ENCODE peak calls at places on chromosomes 11 and 22, in seven cellular contexts. One of them, this sample, is unnamed.

GRCh38 chr11:128632151-128632791 is 44.9 kb upstream of the ETS1 start:
- DNase-seq in stromal cell of bone marrow: peak
- DNase-seq in stimulated activated naive CD4-positive, alpha-beta T cell treated with Interleukin-2 at 50 U/mL for 16 hours: peak
- DNase-seq in GM13976: peak
- DNase-seq in SHP77: peak
- DNase-seq in WTC11: peak
- DNase-seq in fibroblast of mammary gland: peak
- DNase-seq in this sample: no peak

GRCh38 chr11:45105233-45105992 is 41.0 kb upstream of the PRDM11 start:
- DNase-seq in stromal cell of bone marrow: peak
- DNase-seq in stimulated activated naive CD4-positive, alpha-beta T cell treated with Interleukin-2 at 50 U/mL for 16 hours: peak
- DNase-seq in GM13976: peak
- DNase-seq in SHP77: peak
- DNase-seq in WTC11: peak
- DNase-seq in fibroblast of mammary gland: peak
- DNase-seq in this sample: peak

GRCh38 chr11:77113382-77114088 is 10.9 kb downstream of the OMP start:
- DNase-seq in stromal cell of bone marrow: peak
- DNase-seq in stimulated activated naive CD4-positive, alpha-beta T cell treated with Interleukin-2 at 50 U/mL for 16 hours: no peak
- DNase-seq in GM13976: peak
- DNase-seq in SHP77: no peak
- DNase-seq in WTC11: peak
- DNase-seq in fibroblast of mammary gland: peak
- DNase-seq in this sample: peak

GRCh38 chr11:35111171-35112055 is 27.6 kb upstream of the CD44 start:
- DNase-seq in stromal cell of bone marrow: peak
- DNase-seq in stimulated activated naive CD4-positive, alpha-beta T cell treated with Interleukin-2 at 50 U/mL for 16 hours: no peak
- DNase-seq in GM13976: no peak
- DNase-seq in SHP77: no peak
- DNase-seq in WTC11: no peak
- DNase-seq in fibroblast of mammary gland: peak
- DNase-seq in this sample: no peak

GRCh38 chr22:40857309-40857851 is 432 bp downstream of the XPNPEP3 start:
- DNase-seq in stromal cell of bone marrow: no peak
- DNase-seq in stimulated activated naive CD4-positive, alpha-beta T cell treated with Interleukin-2 at 50 U/mL for 16 hours: no peak
- DNase-seq in GM13976: no peak
- DNase-seq in SHP77: no peak
- DNase-seq in WTC11: no peak
- DNase-seq in fibroblast of mammary gland: no peak
- DNase-seq in this sample: no peak

GRCh38 chr22:21702094-21702493 is 33.5 kb downstream of the YPEL1 start:
- DNase-seq in stromal cell of bone marrow: no peak
- DNase-seq in stimulated activated naive CD4-positive, alpha-beta T cell treated with Interleukin-2 at 50 U/mL for 16 hours: no peak
- DNase-seq in GM13976: no peak
- DNase-seq in SHP77: no peak
- DNase-seq in WTC11: no peak
- DNase-seq in fibroblast of mammary gland: no peak
- DNase-seq in this sample: no peak

GRCh38 chr11:47924184-47924671 is 56.1 kb upstream of the PTPRJ start:
- DNase-seq in stromal cell of bone marrow: peak
- DNase-seq in stimulated activated naive CD4-positive, alpha-beta T cell treated with Interleukin-2 at 50 U/mL for 16 hours: no peak
- DNase-seq in GM13976: no peak
- DNase-seq in SHP77: no peak
- DNase-seq in WTC11: no peak
- DNase-seq in fibroblast of mammary gland: peak
- DNase-seq in this sample: no peak

GRCh38 chr22:27719535-27720227 is 81.9 kb downstream of the MN1 start:
- DNase-seq in stromal cell of bone marrow: no peak
- DNase-seq in stimulated activated naive CD4-positive, alpha-beta T cell treated with Interleukin-2 at 50 U/mL for 16 hours: no peak
- DNase-seq in GM13976: no peak
- DNase-seq in SHP77: no peak
- DNase-seq in WTC11: no peak
- DNase-seq in fibroblast of mammary gland: peak
- DNase-seq in this sample: no peak

GRCh38 chr11:64225608-64226506 is at the start of the genes NUDT22 and TRPT1:
- DNase-seq in stromal cell of bone marrow: peak
- DNase-seq in stimulated activated naive CD4-positive, alpha-beta T cell treated with Interleukin-2 at 50 U/mL for 16 hours: peak
- DNase-seq in GM13976: peak
- DNase-seq in SHP77: peak
- DNase-seq in WTC11: peak
- DNase-seq in fibroblast of mammary gland: peak
- DNase-seq in this sample: peak

GRCh38 chr11:12125609-12126149 is 15.3 kb downstream of the MICAL2 start:
- DNase-seq in stromal cell of bone marrow: no peak
- DNase-seq in stimulated activated naive CD4-positive, alpha-beta T cell treated with Interleukin-2 at 50 U/mL for 16 hours: no peak
- DNase-seq in GM13976: no peak
- DNase-seq in SHP77: no peak
- DNase-seq in WTC11: no peak
- DNase-seq in fibroblast of mammary gland: peak
- DNase-seq in this sample: no peak

GRCh38 chr22:17891427-17892167 is 117.3 kb upstream of the BID start:
- DNase-seq in stromal cell of bone marrow: no peak
- DNase-seq in stimulated activated naive CD4-positive, alpha-beta T cell treated with Interleukin-2 at 50 U/mL for 16 hours: no peak
- DNase-seq in GM13976: no peak
- DNase-seq in SHP77: peak
- DNase-seq in WTC11: peak
- DNase-seq in fibroblast of mammary gland: no peak
- DNase-seq in this sample: peak

GRCh38 chr22:36201630-36202312 is at the start of gene APOL4:
- DNase-seq in stromal cell of bone marrow: no peak
- DNase-seq in stimulated activated naive CD4-positive, alpha-beta T cell treated with Interleukin-2 at 50 U/mL for 16 hours: no peak
- DNase-seq in GM13976: no peak
- DNase-seq in SHP77: peak
- DNase-seq in WTC11: no peak
- DNase-seq in fibroblast of mammary gland: peak
- DNase-seq in this sample: no peak

GRCh38 chr11:44852159-44852707 is 98.5 kb downstream of the TP53I11 start:
- DNase-seq in stromal cell of bone marrow: no peak
- DNase-seq in stimulated activated naive CD4-positive, alpha-beta T cell treated with Interleukin-2 at 50 U/mL for 16 hours: no peak
- DNase-seq in GM13976: no peak
- DNase-seq in SHP77: no peak
- DNase-seq in WTC11: no peak
- DNase-seq in fibroblast of mammary gland: peak
- DNase-seq in this sample: no peak

GRCh38 chr11:114171257-114172054 is 111.9 kb downstream of the ZBTB16 start:
- DNase-seq in stromal cell of bone marrow: no peak
- DNase-seq in stimulated activated naive CD4-positive, alpha-beta T cell treated with Interleukin-2 at 50 U/mL for 16 hours: no peak
- DNase-seq in GM13976: no peak
- DNase-seq in SHP77: no peak
- DNase-seq in WTC11: no peak
- DNase-seq in fibroblast of mammary gland: peak
- DNase-seq in this sample: no peak

GRCh38 chr11:14703731-14704130 is 60.1 kb downstream of the PDE3B start:
- DNase-seq in stromal cell of bone marrow: no peak
- DNase-seq in stimulated activated naive CD4-positive, alpha-beta T cell treated with Interleukin-2 at 50 U/mL for 16 hours: no peak
- DNase-seq in GM13976: no peak
- DNase-seq in SHP77: no peak
- DNase-seq in WTC11: no peak
- DNase-seq in fibroblast of mammary gland: no peak
- DNase-seq in this sample: no peak

GRCh38 chr11:66068154-66068821 is 1.8 kb upstream of the PACS1 start:
- DNase-seq in stromal cell of bone marrow: peak
- DNase-seq in stimulated activated naive CD4-positive, alpha-beta T cell treated with Interleukin-2 at 50 U/mL for 16 hours: peak
- DNase-seq in GM13976: peak
- DNase-seq in SHP77: peak
- DNase-seq in WTC11: peak
- DNase-seq in fibroblast of mammary gland: peak
- DNase-seq in this sample: peak

GRCh38 chr11:117145393-117145761 is 1.3 kb downstream of the PAFAH1B2 start:
- DNase-seq in stromal cell of bone marrow: peak
- DNase-seq in stimulated activated naive CD4-positive, alpha-beta T cell treated with Interleukin-2 at 50 U/mL for 16 hours: no peak
- DNase-seq in GM13976: peak
- DNase-seq in SHP77: peak
- DNase-seq in WTC11: no peak
- DNase-seq in fibroblast of mammary gland: peak
- DNase-seq in this sample: no peak

GRCh38 chr22:41862530-41863266 is 29.8 kb downstream of the SREBF2 start:
- DNase-seq in stromal cell of bone marrow: no peak
- DNase-seq in stimulated activated naive CD4-positive, alpha-beta T cell treated with Interleukin-2 at 50 U/mL for 16 hours: peak
- DNase-seq in GM13976: peak
- DNase-seq in SHP77: no peak
- DNase-seq in WTC11: no peak
- DNase-seq in fibroblast of mammary gland: peak
- DNase-seq in this sample: no peak

GRCh38 chr11:72975778-72976520 is 161.7 kb downstream of the ATG16L2 start:
- DNase-seq in stromal cell of bone marrow: peak
- DNase-seq in stimulated activated naive CD4-positive, alpha-beta T cell treated with Interleukin-2 at 50 U/mL for 16 hours: no peak
- DNase-seq in GM13976: no peak
- DNase-seq in SHP77: no peak
- DNase-seq in WTC11: no peak
- DNase-seq in fibroblast of mammary gland: peak
- DNase-seq in this sample: no peak

GRCh38 chr11:116471608-116472007 is 301.2 kb downstream of the BUD13 start:
- DNase-seq in stromal cell of bone marrow: no peak
- DNase-seq in stimulated activated naive CD4-positive, alpha-beta T cell treated with Interleukin-2 at 50 U/mL for 16 hours: no peak
- DNase-seq in GM13976: no peak
- DNase-seq in SHP77: no peak
- DNase-seq in WTC11: no peak
- DNase-seq in fibroblast of mammary gland: peak
- DNase-seq in this sample: no peak

GRCh38 chr11:64181506-64182411 is 4.2 kb upstream of the STIP1 start:
- DNase-seq in stromal cell of bone marrow: peak
- DNase-seq in stimulated activated naive CD4-positive, alpha-beta T cell treated with Interleukin-2 at 50 U/mL for 16 hours: no peak
- DNase-seq in GM13976: peak
- DNase-seq in SHP77: peak
- DNase-seq in WTC11: peak
- DNase-seq in fibroblast of mammary gland: peak
- DNase-seq in this sample: no peak

GRCh38 chr22:22907551-22908494 is 20.2 kb downstream of the IGLL5 start:
- DNase-seq in stromal cell of bone marrow: no peak
- DNase-seq in stimulated activated naive CD4-positive, alpha-beta T cell treated with Interleukin-2 at 50 U/mL for 16 hours: no peak
- DNase-seq in GM13976: no peak
- DNase-seq in SHP77: no peak
- DNase-seq in WTC11: no peak
- DNase-seq in fibroblast of mammary gland: no peak
- DNase-seq in this sample: no peak

GRCh38 chr11:13955971-13956421 is 6.5 kb upstream of the SPON1 start:
- DNase-seq in stromal cell of bone marrow: peak
- DNase-seq in stimulated activated naive CD4-positive, alpha-beta T cell treated with Interleukin-2 at 50 U/mL for 16 hours: peak
- DNase-seq in GM13976: peak
- DNase-seq in SHP77: no peak
- DNase-seq in WTC11: peak
- DNase-seq in fibroblast of mammary gland: peak
- DNase-seq in this sample: no peak

GRCh38 chr11:61026121-61027031 is 54.9 kb downstream of the CD6 start:
- DNase-seq in stromal cell of bone marrow: no peak
- DNase-seq in stimulated activated naive CD4-positive, alpha-beta T cell treated with Interleukin-2 at 50 U/mL for 16 hours: peak
- DNase-seq in GM13976: no peak
- DNase-seq in SHP77: no peak
- DNase-seq in WTC11: no peak
- DNase-seq in fibroblast of mammary gland: no peak
- DNase-seq in this sample: no peak

GRCh38 chr11:17392872-17393271 is 4.4 kb upstream of the KCNJ11 start:
- DNase-seq in stromal cell of bone marrow: no peak
- DNase-seq in stimulated activated naive CD4-positive, alpha-beta T cell treated with Interleukin-2 at 50 U/mL for 16 hours: no peak
- DNase-seq in GM13976: no peak
- DNase-seq in SHP77: no peak
- DNase-seq in WTC11: no peak
- DNase-seq in fibroblast of mammary gland: no peak
- DNase-seq in this sample: no peak

GRCh38 chr22:23829845-23830372 is 8.9 kb downstream of the DERL3 start:
- DNase-seq in stromal cell of bone marrow: peak
- DNase-seq in stimulated activated naive CD4-positive, alpha-beta T cell treated with Interleukin-2 at 50 U/mL for 16 hours: no peak
- DNase-seq in GM13976: no peak
- DNase-seq in SHP77: no peak
- DNase-seq in WTC11: no peak
- DNase-seq in fibroblast of mammary gland: peak
- DNase-seq in this sample: no peak

GRCh38 chr22:23149743-23150238 is 4.5 kb downstream of the RAB36 start:
- DNase-seq in stromal cell of bone marrow: no peak
- DNase-seq in stimulated activated naive CD4-positive, alpha-beta T cell treated with Interleukin-2 at 50 U/mL for 16 hours: no peak
- DNase-seq in GM13976: no peak
- DNase-seq in SHP77: no peak
- DNase-seq in WTC11: peak
- DNase-seq in fibroblast of mammary gland: no peak
- DNase-seq in this sample: no peak

GRCh38 chr22:45579306-45579705 is 76.6 kb downstream of the FBLN1 start:
- DNase-seq in stromal cell of bone marrow: no peak
- DNase-seq in stimulated activated naive CD4-positive, alpha-beta T cell treated with Interleukin-2 at 50 U/mL for 16 hours: no peak
- DNase-seq in GM13976: no peak
- DNase-seq in SHP77: no peak
- DNase-seq in WTC11: no peak
- DNase-seq in fibroblast of mammary gland: no peak
- DNase-seq in this sample: no peak

GRCh38 chr11:32448232-32448631 is 12.9 kb upstream of the WT1 start:
- DNase-seq in stromal cell of bone marrow: no peak
- DNase-seq in stimulated activated naive CD4-positive, alpha-beta T cell treated with Interleukin-2 at 50 U/mL for 16 hours: no peak
- DNase-seq in GM13976: no peak
- DNase-seq in SHP77: no peak
- DNase-seq in WTC11: no peak
- DNase-seq in fibroblast of mammary gland: peak
- DNase-seq in this sample: no peak

GRCh38 chr22:48218889-48219420 is 1456.5 kb downstream of the TBC1D22A start:
- DNase-seq in stromal cell of bone marrow: no peak
- DNase-seq in stimulated activated naive CD4-positive, alpha-beta T cell treated with Interleukin-2 at 50 U/mL for 16 hours: no peak
- DNase-seq in GM13976: no peak
- DNase-seq in SHP77: no peak
- DNase-seq in WTC11: no peak
- DNase-seq in fibroblast of mammary gland: no peak
- DNase-seq in this sample: no peak

GRCh38 chr11:5694642-5695041 is 5.1 kb downstream of the TRIM22 start:
- DNase-seq in stromal cell of bone marrow: no peak
- DNase-seq in stimulated activated naive CD4-positive, alpha-beta T cell treated with Interleukin-2 at 50 U/mL for 16 hours: peak
- DNase-seq in GM13976: no peak
- DNase-seq in SHP77: no peak
- DNase-seq in WTC11: no peak
- DNase-seq in fibroblast of mammary gland: no peak
- DNase-seq in this sample: no peak

GRCh38 chr11:1203505-1204271 is 19.2 kb upstream of the MUC5B start:
- DNase-seq in stromal cell of bone marrow: no peak
- DNase-seq in stimulated activated naive CD4-positive, alpha-beta T cell treated with Interleukin-2 at 50 U/mL for 16 hours: no peak
- DNase-seq in GM13976: peak
- DNase-seq in SHP77: no peak
- DNase-seq in WTC11: peak
- DNase-seq in fibroblast of mammary gland: no peak
- DNase-seq in this sample: no peak

GRCh38 chr11:47087801-47088200 is 88.9 kb downstream of the ARFGAP2 start:
- DNase-seq in stromal cell of bone marrow: no peak
- DNase-seq in stimulated activated naive CD4-positive, alpha-beta T cell treated with Interleukin-2 at 50 U/mL for 16 hours: no peak
- DNase-seq in GM13976: no peak
- DNase-seq in SHP77: no peak
- DNase-seq in WTC11: no peak
- DNase-seq in fibroblast of mammary gland: no peak
- DNase-seq in this sample: no peak

GRCh38 chr22:30444632-30445437 is 19.3 kb downstream of the MTFP1 start:
- DNase-seq in stromal cell of bone marrow: no peak
- DNase-seq in stimulated activated naive CD4-positive, alpha-beta T cell treated with Interleukin-2 at 50 U/mL for 16 hours: peak
- DNase-seq in GM13976: peak
- DNase-seq in SHP77: peak
- DNase-seq in WTC11: peak
- DNase-seq in fibroblast of mammary gland: peak
- DNase-seq in this sample: peak

GRCh38 chr22:38982008-38982927 is at the start of gene APOBEC3B:
- DNase-seq in stromal cell of bone marrow: peak
- DNase-seq in stimulated activated naive CD4-positive, alpha-beta T cell treated with Interleukin-2 at 50 U/mL for 16 hours: peak
- DNase-seq in GM13976: peak
- DNase-seq in SHP77: peak
- DNase-seq in WTC11: no peak
- DNase-seq in fibroblast of mammary gland: peak
- DNase-seq in this sample: no peak

GRCh38 chr22:37830093-37830842 is 7.1 kb downstream of the GALR3 start:
- DNase-seq in stromal cell of bone marrow: no peak
- DNase-seq in stimulated activated naive CD4-positive, alpha-beta T cell treated with Interleukin-2 at 50 U/mL for 16 hours: no peak
- DNase-seq in GM13976: no peak
- DNase-seq in SHP77: no peak
- DNase-seq in WTC11: no peak
- DNase-seq in fibroblast of mammary gland: no peak
- DNase-seq in this sample: no peak

This sample was measured in HuH-7.5.